ENCODE peak calls at places on chromosomes 11 and 22, in six cellular contexts. K, B, T, O, J and F are unnamed samples.
A peak's percentile ranks its signal among the peaks of the same experiment; 100 is the strongest.

GRCh38 chr11:96338910-96339703 is 3.9 kb downstream of the MAML2 start:
- DNase-seq in T (no peak), O (no peak), B (peak; percentile 63), K (peak; percentile 91), J (no peak), F (peak; percentile 33)

GRCh38 chr11:73989156-73989555 is 6.5 kb upstream of the UCP2 start:
- DNase-seq in O (peak; percentile 3), B (no peak), K (no peak), T (no peak), J (no peak), F (no peak)

GRCh38 chr11:76652989-76653673 is 17.4 kb downstream of the LRRC32 start:
- DNase-seq in T (no peak), O (no peak), B (peak; percentile 23), K (no peak), J (no peak), F (no peak)

GRCh38 chr11:65426839-65427690 is 4.5 kb downstream of the NEAT1 start:
- DNase-seq in K (peak; percentile 91), B (peak; percentile 68), O (peak; percentile 61), J (peak; percentile 36), T (no peak), F (peak; percentile 46)

GRCh38 chr22:50730013-50730891 is 7.8 kb upstream of the ACR start:
- DNase-seq in O (peak; percentile 6), K (no peak), J (peak; percentile 13), T (no peak), B (peak; percentile 27), F (no peak)

GRCh38 chr22:18058770-18059169 is 19.0 kb upstream of the PEX26 start:
- DNase-seq in O (no peak), K (no peak), J (no peak), T (no peak), B (no peak), F (no peak)

GRCh38 chr11:87020764-87021365 is 16.9 kb upstream of the TMEM135 start:
- DNase-seq in K (no peak), J (no peak), O (no peak), T (no peak), B (no peak), F (no peak)

GRCh38 chr11:102678022-102678421 is 27.5 kb downstream of the MMP27 start:
- DNase-seq in J (no peak), T (no peak), K (no peak), B (no peak), O (no peak), F (no peak)

GRCh38 chr11:35146074-35146521 is 7.1 kb downstream of the CD44 start:
- DNase-seq in J (no peak), T (no peak), O (no peak), K (peak; percentile 40), B (peak; percentile 67), F (peak; percentile 82)

GRCh38 chr11:57703341-57703740 is 8.7 kb downstream of the MED19 start:
- DNase-seq in O (no peak), B (no peak), K (no peak), T (no peak), J (no peak), F (no peak)

GRCh38 chr11:44000731-44001130 is 47.0 kb upstream of the ACCSL start:
- DNase-seq in J (peak; percentile 4), O (no peak), B (no peak), T (no peak), K (no peak), F (no peak)

GRCh38 chr11:35303596-35304392 is 115.6 kb downstream of the SLC1A2 start:
- DNase-seq in B (peak; percentile 76), K (peak; percentile 95), O (peak; percentile 80), T (no peak), J (peak; percentile 87), F (no peak)

GRCh38 chr11:17381156-17381555 is 7.3 kb downstream of the KCNJ11 start:
- DNase-seq in T (no peak), J (no peak), O (no peak), B (no peak), K (peak; percentile 50), F (no peak)

GRCh38 chr11:7473702-7474101 is 11.6 kb upstream of the OLFML1 start:
- DNase-seq in J (no peak), K (no peak), T (no peak), B (no peak), O (peak; percentile 23), F (no peak)

GRCh38 chr11:66119348-66120133 is 49.5 kb downstream of the PACS1 start:
- DNase-seq in J (no peak), O (no peak), K (peak; percentile 80), T (no peak), B (no peak), F (no peak)

GRCh38 chr22:19176732-19177131 is 1.8 kb downstream of the SLC25A1 start:
- DNase-seq in O (no peak), B (no peak), K (no peak), J (no peak), T (no peak), F (no peak)

GRCh38 chr22:25064894-25065560 is 112.5 kb downstream of the KIAA1671 start:
- DNase-seq in T (no peak), B (no peak), J (no peak), K (no peak), O (no peak), F (no peak)

GRCh38 chr11:65095974-65096806 is at the start of gene VPS51:
- DNase-seq in J (peak; percentile 88), O (peak; percentile 88), B (peak; percentile 86), K (peak; percentile 96), T (no peak), F (peak; percentile 89)

GRCh38 chr11:9315078-9315688 is 790 bp upstream of the TMEM41B start:
- DNase-seq in T (no peak), J (peak; percentile 17), O (no peak), B (no peak), K (no peak), F (no peak)

GRCh38 chr11:25317221-25317620 is 820.4 kb downstream of the LUZP2 start:
- DNase-seq in K (no peak), B (no peak), T (no peak), J (no peak), O (no peak), F (no peak)

GRCh38 chr11:47672283-47672730 is 29.9 kb upstream of the MTCH2 start:
- DNase-seq in J (no peak), O (no peak), B (no peak), T (no peak), K (peak; percentile 26), F (no peak)

GRCh38 chr11:20021771-20022362 is 138.4 kb downstream of the DBX1 start:
- DNase-seq in T (no peak), K (no peak), B (no peak), O (no peak), J (no peak), F (no peak)

DNA sequence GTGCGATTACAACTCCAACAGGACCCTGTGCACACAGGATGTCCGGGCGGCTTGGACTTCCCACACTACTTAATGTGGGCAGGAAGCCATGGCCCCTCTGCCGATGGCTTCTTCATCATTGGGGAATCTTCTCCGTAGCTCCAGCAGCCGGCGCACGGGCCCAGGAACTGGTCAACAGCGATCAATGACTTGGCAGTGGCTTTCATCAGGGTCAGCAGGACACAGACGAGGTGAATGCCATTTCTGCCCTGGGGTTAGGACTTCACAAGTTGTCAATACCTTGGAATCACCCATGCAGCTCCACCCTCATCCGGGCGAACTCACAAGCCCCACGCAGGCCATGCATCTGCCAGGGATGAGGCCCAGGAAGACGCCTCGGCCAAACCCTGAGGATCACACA is 645.7 kb downstream of the BRD1 start:
- DNase-seq in J (no peak), O (no peak), K (no peak), T (no peak), B (no peak), F (no peak)
- H3K27me3 ChIP-seq in J (no peaks in the 10 kb centered on the region), O (no peaks in the 10 kb centered on the region), K (no peaks in the 10 kb centered on the region), T (no peaks in the 10 kb centered on the region), B (peaks cover 37% of the 10 kb centered on the region), F (no peaks in the 10 kb centered on the region)

DNA sequence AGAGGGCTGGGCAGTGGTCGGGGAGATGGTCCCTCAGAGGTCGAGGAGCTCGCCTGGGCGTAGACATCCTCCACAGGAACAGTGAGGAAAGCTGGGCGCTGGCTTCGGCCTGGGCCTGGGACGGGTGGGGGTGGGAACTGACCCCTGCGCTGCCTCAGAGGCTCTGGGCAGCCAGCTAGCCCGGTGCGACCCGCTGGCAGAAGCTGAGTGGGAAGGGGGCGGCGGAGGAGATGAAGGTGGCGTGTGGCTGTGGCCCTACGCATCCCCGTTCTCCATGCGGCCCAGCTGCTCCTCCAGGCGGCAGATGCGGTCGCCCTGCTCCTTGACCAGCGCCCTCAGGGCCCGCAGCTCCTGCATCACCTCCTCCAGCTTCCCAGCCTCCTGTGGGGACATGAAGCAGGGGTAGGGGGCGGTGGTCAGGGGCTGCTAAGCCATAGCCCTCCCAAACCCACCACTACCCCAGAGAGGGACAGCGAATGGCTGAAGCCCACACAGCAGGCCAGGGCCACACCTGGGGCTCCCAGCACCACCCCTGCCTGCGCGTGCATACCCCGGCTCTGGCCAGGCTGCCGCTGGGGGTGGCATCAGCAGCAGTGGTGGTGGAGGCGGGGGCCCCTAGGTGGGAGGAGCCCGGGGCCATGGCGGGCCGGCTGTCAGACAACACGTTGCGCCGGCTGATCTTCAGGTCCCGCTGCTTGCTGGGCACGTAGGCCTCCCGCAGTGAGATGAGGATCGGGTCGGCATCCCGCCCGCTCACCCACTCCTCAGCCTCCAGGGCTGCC is 830 bp upstream of the PTPRCAP start:
- DNase-seq in K (no peak), T (no peak), J (no peak), B (no peak), O (no peak), F (peak; percentile 85)
- H3K4me1 ChIP-seq in K (no peaks in the 10 kb centered on the region), T (peaks cover 54% of the 10 kb centered on the region), J (no peaks in the 10 kb centered on the region), B (peaks cover 6% of the 10 kb centered on the region), O (peaks cover 13% of the 10 kb centered on the region), F (peaks cover 94% of the 10 kb centered on the region)

GRCh38 chr11:45085657-45086501 is 60.6 kb upstream of the PRDM11 start:
- DNase-seq in O (no peak), T (no peak), J (no peak), K (no peak), B (no peak), F (no peak)
- H3K27ac ChIP-seq in O (no peak overlapping the region), T (no peak overlapping the region), J (no peak overlapping the region), K (no peak overlapping the region), B (no peak overlapping the region), F (no peak overlapping the region)

GRCh38 chr22:37103151-37103550 is 6.4 kb downstream of the TMPRSS6 start:
- DNase-seq in T (no peak), J (no peak), B (no peak), K (no peak), O (no peak), F (no peak)
- H3K27me3 ChIP-seq in T (no peaks in the 10 kb centered on the region), J (no peaks in the 10 kb centered on the region), B (peaks cover 33% of the 10 kb centered on the region), K (peaks cover 39% of the 10 kb centered on the region), O (no peaks in the 10 kb centered on the region), F (no peaks in the 10 kb centered on the region)

DNA sequence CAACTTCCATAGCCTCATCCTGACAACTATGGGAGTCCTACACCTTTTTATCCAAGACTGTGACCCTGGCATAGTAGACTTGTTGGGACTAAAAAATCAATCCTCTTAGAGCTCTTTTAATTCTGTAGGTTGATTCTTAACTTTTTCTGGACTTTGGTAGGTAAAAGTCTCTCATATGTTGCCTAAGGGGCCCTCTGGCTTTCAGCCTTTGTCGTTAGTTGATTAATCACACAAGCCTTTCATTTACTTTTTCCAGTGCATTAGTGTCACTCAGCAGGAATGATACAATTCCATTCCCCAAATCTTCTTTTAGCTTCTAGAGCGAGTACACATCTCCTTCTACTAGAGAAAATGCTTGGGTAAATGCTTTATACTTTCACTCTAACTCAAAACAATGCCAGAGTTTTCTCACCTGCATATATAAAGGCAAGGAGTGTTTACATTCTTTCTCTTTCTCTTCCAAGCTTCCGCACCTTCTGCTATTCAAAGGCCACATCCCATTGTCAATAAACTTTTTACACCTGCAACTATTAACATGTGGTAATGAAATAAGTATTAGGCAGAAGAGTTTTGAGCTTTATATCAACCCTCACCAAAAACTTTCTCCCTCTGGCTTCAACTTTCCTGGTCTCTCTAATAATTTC is 516.6 kb downstream of the FAM181B start:
- DNase-seq in T (no peak), J (no peak), K (no peak), B (no peak), O (no peak), F (no peak)
- H3K4me1 ChIP-seq in T (no peaks in the 10 kb centered on the region), J (no peaks in the 10 kb centered on the region), K (no peaks in the 10 kb centered on the region), B (no peaks in the 10 kb centered on the region), O (no peaks in the 10 kb centered on the region), F (no peaks in the 10 kb centered on the region)